ENCODE peak calls at places on chromosomes 7 and 10, in nine cellular contexts. B is fibroblast of lung, G is tibial artery, D is uterus, T is PC-3, Q is spleen, J is keratinocyte, A is vagina, K is right atrium auricular region. L is an unnamed sample. For H3K9me3 and H3K4me1, the result is how much of the 10 kb centered on the place peaks cover.

GRCh38 chr10:7272008-7272407 is 138.8 kb downstream of the SFMBT2 start:
- DNase-seq in B (no peak), T (no peak), A (no peak), D (no peak), G (no peak), Q (no peak), K (no peak), J (no peak), L (no peak)

GRCh38 chr7:67636363-67637355 is 640.0 kb downstream of the TYW1 start:
- DNase-seq in T (no peak), B (no peak), G (no peak), K (no peak), A (no peak), J (no peak), Q (no peak), D (no peak), L (peak)

GRCh38 chr10:80473096-80473657 is 19.1 kb downstream of the TSPAN14 start:
- DNase-seq in G (no peak), A (no peak), K (no peak), Q (no peak), D (no peak), J (no peak), T (no peak), B (no peak), L (no peak)

GRCh38 chr7:92674379-92674778 is 84.2 kb upstream of the FAM133B start:
- DNase-seq in G (no peak), B (no peak), Q (no peak), D (no peak), A (no peak), J (no peak), T (no peak), K (no peak), L (no peak)

GRCh38 chr7:1200045-1200444 is 32.6 kb upstream of the UNCX start:
- DNase-seq in J (no peak), T (no peak), B (peak), Q (no peak), K (no peak), A (no peak), D (no peak), G (no peak), L (no peak)

GRCh38 chr10:26798298-26798697 is 62.5 kb downstream of the ABI1 start:
- DNase-seq in K (no peak), G (no peak), T (no peak), D (no peak), A (no peak), B (no peak), Q (no peak), J (no peak), L (no peak)

GRCh38 chr10:127848226-127848625 is 44.5 kb downstream of the CLRN3 start:
- DNase-seq in T (no peak), G (no peak), D (no peak), Q (no peak), J (no peak), B (no peak), K (no peak), A (no peak), L (peak)

GRCh38 chr10:43793714-43794113 is 145.0 kb upstream of the ZNF32 start:
- DNase-seq in K (no peak), T (no peak), J (no peak), G (no peak), A (no peak), Q (no peak), B (peak), D (no peak), L (no peak)

GRCh38 chr7:157821959-157822687 is 485.3 kb downstream of the DNAJB6 start:
- DNase-seq in G (no peak), D (no peak), T (no peak), Q (no peak), K (no peak), J (no peak), B (no peak), A (no peak), L (no peak)

GRCh38 chr7:157820796-157821195 is 484.0 kb downstream of the DNAJB6 start:
- DNase-seq in T (no peak), A (no peak), G (no peak), D (no peak), Q (peak), K (no peak), B (no peak), J (no peak), L (no peak)

GRCh38 chr7:157824011-157824818 is 487.4 kb downstream of the DNAJB6 start:
- DNase-seq in J (no peak), B (no peak), T (no peak), D (no peak), Q (peak), K (no peak), A (no peak), G (no peak), L (no peak)

GRCh38 chr7:157824819-157825121 is 488.0 kb downstream of the DNAJB6 start:
- DNase-seq in A (no peak), J (no peak), T (no peak), D (no peak), B (no peak), K (no peak), Q (peak), G (no peak), L (no peak)

DNA sequence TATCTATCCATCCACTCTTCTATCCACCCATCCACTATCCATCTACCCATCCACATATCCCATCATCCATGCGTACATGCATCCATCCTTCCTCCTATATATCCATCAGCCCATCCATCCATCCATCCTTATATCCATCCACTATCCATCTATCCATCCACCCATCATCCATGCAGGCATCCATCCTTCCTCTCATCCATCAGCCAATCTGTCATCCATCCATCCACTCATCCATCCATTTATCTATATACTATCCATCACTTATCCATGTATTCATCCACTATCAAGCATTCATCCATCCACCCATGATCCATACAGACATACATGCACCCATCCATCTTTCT is 485.9 kb downstream of the DNAJB6 start:
- DNase-seq in D (no peak), G (no peak), Q (no peak), J (no peak), K (no peak), A (no peak), B (no peak), T (no peak), L (no peak)
- H3K9me3 ChIP-seq in D (under half), G (under half), Q (under half), J (under half), K (under half), A (under half), B (under half), T (under half), L (half or more)

GRCh38 chr10:1047937-1048336 is 982 bp downstream of the IDI1 start:
- DNase-seq in T (no peak), K (no peak), D (no peak), Q (no peak), G (no peak), A (no peak), B (no peak), J (no peak), L (peak)

GRCh38 chr10:1045415-1045814 is 3.5 kb downstream of the IDI1 start:
- DNase-seq in B (no peak), G (no peak), Q (no peak), K (no peak), A (no peak), J (no peak), D (no peak), T (no peak), L (no peak)

GRCh38 chr10:1043532-1043995 is 5.4 kb downstream of the IDI1 start:
- DNase-seq in D (peak), G (peak), B (no peak), A (no peak), T (no peak), J (no peak), Q (peak), K (no peak), L (no peak)

GRCh38 chr10:1044146-1044545 is 4.8 kb downstream of the IDI1 start:
- DNase-seq in K (no peak), B (no peak), D (no peak), A (no peak), T (no peak), Q (no peak), J (no peak), G (no peak), L (no peak)

GRCh38 chr10:1044964-1045363 is 4.0 kb downstream of the IDI1 start:
- DNase-seq in B (no peak), Q (no peak), A (no peak), D (no peak), T (no peak), K (no peak), J (no peak), G (no peak), L (no peak)
- H3K4me1 ChIP-seq in B (under half), Q (half or more), A (under half), D (under half), T (under half), K (under half), J (under half), G (under half), L (under half)

DNA sequence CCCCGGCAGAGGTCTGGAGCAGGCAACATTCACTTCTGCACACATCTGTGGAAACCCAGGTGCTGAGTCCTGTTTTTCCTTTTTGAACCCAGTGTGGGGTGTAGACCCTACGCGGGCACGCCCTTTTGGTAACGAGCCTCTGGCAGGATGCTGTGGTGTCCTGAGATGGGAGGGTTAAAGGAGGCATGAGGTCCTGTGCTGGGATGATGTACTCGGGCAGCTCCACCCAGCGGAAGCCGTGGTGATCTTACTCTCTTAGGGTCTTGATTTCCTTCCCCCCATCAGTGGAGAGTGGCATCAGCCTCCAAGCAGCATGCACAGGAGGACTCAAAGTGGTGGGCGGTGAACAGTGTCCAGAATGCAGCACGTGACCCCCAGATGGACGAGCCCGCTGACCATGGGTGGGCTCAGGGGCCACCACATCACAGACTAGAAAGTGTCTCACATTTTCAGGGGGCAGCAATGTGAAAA is 148.6 kb downstream of the DNAJB6 start:
- DNase-seq in B (no peak), T (no peak), G (no peak), K (no peak), J (no peak), Q (peak), A (no peak), D (no peak), L (peak)
- H3K9me3 ChIP-seq in B (under half), T (under half), G (under half), K (under half), J (under half), Q (under half), A (under half), D (under half), L (under half)

GRCh38 chr10:97153276-97153850 is 32.4 kb downstream of the SLIT1 start:
- DNase-seq in T (no peak), A (no peak), Q (peak), B (no peak), J (no peak), K (no peak), D (no peak), G (no peak), L (peak)

GRCh38 chr10:97151307-97151914 is 34.3 kb downstream of the SLIT1 start:
- DNase-seq in Q (no peak), K (no peak), J (no peak), D (no peak), A (no peak), G (no peak), T (no peak), B (no peak), L (peak)

GRCh38 chr10:97150191-97150590 is 35.6 kb downstream of the SLIT1 start:
- DNase-seq in T (no peak), D (no peak), J (no peak), Q (no peak), K (no peak), A (no peak), B (no peak), G (no peak), L (peak)

GRCh38 chr10:97149065-97149680 is 36.6 kb downstream of the SLIT1 start:
- DNase-seq in A (no peak), K (no peak), D (no peak), G (no peak), B (no peak), Q (no peak), T (no peak), J (no peak), L (peak)

DNA sequence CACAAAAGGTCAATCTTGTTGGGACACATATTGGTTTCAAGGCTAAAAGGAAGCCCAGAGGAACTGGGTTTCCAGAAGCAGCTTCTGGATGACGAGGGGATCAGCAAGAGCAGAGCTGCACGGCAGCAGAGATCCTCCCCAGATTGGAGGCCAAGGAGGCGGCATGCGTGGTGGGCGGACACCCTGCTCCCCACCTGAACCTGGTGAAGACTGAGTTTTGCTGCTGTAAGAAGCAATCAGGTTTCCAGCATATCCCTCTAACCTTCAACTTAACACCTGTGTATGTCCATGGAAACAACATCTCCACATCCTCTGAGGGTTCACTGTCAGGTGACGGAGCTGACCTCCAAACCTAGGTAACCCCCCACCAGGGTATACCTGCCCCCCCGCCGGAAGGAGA is 35.1 kb downstream of the SLIT1 start:
- DNase-seq in T (no peak), J (no peak), A (no peak), D (no peak), G (no peak), Q (no peak), K (no peak), B (no peak), L (no peak)
- H3K4me1 ChIP-seq in T (under half), J (under half), A (under half), D (under half), G (under half), Q (under half), K (under half), B (under half), L (under half)

GRCh38 chr10:32687546-32687945 is 241.6 kb downstream of the CCDC7 start:
- DNase-seq in D (no peak), B (no peak), Q (no peak), J (no peak), K (no peak), G (no peak), T (peak), A (no peak), L (no peak)
- H3K9me3 ChIP-seq in D (under half), B (under half), Q (under half), J (under half), K (under half), G (under half), T (under half), A (under half), L (under half)

DNA sequence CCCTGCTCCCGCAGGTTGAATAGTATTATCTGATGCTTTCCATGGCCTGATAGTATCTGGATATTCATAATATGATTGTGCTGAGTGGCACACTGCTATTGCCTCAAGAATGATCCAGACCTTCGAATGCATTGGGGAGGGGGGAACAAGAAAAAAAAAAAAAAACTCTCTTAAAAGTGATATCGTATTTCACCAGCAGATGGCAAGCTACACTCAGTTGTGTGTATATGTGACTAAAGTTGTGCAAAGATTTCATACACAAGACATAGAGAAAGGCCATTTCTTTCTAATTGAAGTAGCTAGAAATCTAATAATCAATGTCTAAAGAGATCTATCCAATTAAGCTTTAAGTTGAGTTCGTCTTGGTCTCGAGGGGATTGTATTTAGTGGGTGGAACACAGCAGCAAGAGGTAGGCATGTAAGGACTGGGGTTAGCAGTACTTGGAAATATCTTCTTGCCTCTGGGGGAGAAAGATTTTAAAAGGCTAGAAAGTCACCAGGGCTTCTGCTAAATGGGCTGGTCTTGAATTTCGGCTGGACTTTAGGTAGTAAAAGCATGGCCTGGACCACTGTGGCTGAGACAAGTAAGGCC is 15.3 kb downstream of the SFRP4 start:
- DNase-seq in J (no peak), T (peak), G (no peak), D (no peak), B (peak), A (no peak), Q (no peak), K (no peak), L (no peak)
- H3K4me1 ChIP-seq in J (under half), T (under half), G (under half), D (under half), B (under half), A (under half), Q (under half), K (under half), L (under half)

L was measured in endodermal cell.